ENCODE peak calls at places on chromosomes 6 and 20, in five cellular contexts. K, H, J, W and Q are unnamed samples.

GRCh38 chr6:161023316-161023715 is 31.7 kb downstream of the MAP3K4 start:
- DNase-seq in K (no peak), J (no peak), W (no peak), H (no peak), Q (no peak)

GRCh38 chr6:150325093-150325772 is 43.6 kb upstream of the IYD start:
- DNase-seq in W (no peak), J (no peak), K (no peak), H (peak), Q (no peak)

GRCh38 chr20:54733687-54734086 is 258.3 kb downstream of the DOK5 start:
- DNase-seq in H (no peak), K (no peak), W (no peak), J (no peak), Q (no peak)

GRCh38 chr6:34867484-34867883 is 20.4 kb downstream of the TAF11 start:
- DNase-seq in W (no peak), H (peak), K (no peak), J (no peak), Q (no peak)

GRCh38 chr6:128275030-128275429 is 245.4 kb downstream of the PTPRK start:
- DNase-seq in J (no peak), K (no peak), W (no peak), H (peak), Q (no peak)

GRCh38 chr20:39849664-39850063 is 839.4 kb downstream of the MAFB start:
- DNase-seq in J (peak), H (peak), K (peak), W (no peak), Q (peak)

GRCh38 chr6:71403422-71404134 is 115.0 kb downstream of the OGFRL1 start:
- DNase-seq in H (peak), J (no peak), W (no peak), K (no peak), Q (no peak)

GRCh38 chr20:38179846-38180245 is 14.8 kb upstream of the TGM2 start:
- DNase-seq in W (no peak), H (no peak), J (no peak), K (no peak), Q (no peak)

GRCh38 chr20:25226433-25227316 is 21.2 kb upstream of the PYGB start:
- DNase-seq in H (no peak), K (no peak), J (peak), W (no peak), Q (no peak)

GRCh38 chr6:1735239-1735803 is 125.6 kb downstream of the FOXC1 start:
- DNase-seq in W (no peak), K (no peak), H (peak), J (no peak), Q (no peak)

GRCh38 chr20:33433465-33433864 is 10.1 kb downstream of the SNTA1 start:
- DNase-seq in W (no peak), J (peak), K (no peak), H (no peak), Q (no peak)

GRCh38 chr20:17449039-17449438 is 82.1 kb downstream of the BFSP1 start:
- DNase-seq in H (no peak), J (no peak), W (no peak), K (no peak), Q (no peak)

GRCh38 chr20:21517566-21518277 is 3.9 kb upstream of the NKX2-2 start:
- DNase-seq in J (no peak), H (no peak), W (no peak), K (no peak), Q (no peak)

GRCh38 chr20:420721-421574 is 12.8 kb downstream of the RBCK1 start:
- DNase-seq in W (no peak), K (no peak), H (no peak), J (no peak), Q (no peak)

GRCh38 chr6:53067307-53067706 is 2.1 kb downstream of the FBXO9 start:
- DNase-seq in K (no peak), H (no peak), J (no peak), W (no peak), Q (no peak)

GRCh38 chr6:106159531-106159940 is 73.4 kb downstream of the PRDM1 start:
- DNase-seq in K (no peak), W (no peak), H (peak), J (no peak), Q (peak)

GRCh38 chr6:45780523-45780922 is 235.1 kb downstream of the CLIC5 start:
- DNase-seq in K (no peak), H (no peak), J (no peak), W (no peak), Q (no peak)

GRCh38 chr6:71190809-71191208 is 97.8 kb upstream of the OGFRL1 start:
- DNase-seq in K (no peak), J (no peak), W (no peak), H (peak), Q (no peak)

GRCh38 chr6:85864453-85865401 is 222.0 kb upstream of the SYNCRIP start:
- DNase-seq in H (peak), W (no peak), K (no peak), J (no peak), Q (no peak)

GRCh38 chr6:33737267-33738026 is 9.3 kb downstream of the IP6K3 start:
- DNase-seq in J (no peak), H (no peak), K (no peak), W (no peak), Q (no peak)

GRCh38 chr6:46410330-46410953 is 80.8 kb downstream of the RCAN2 start:
- DNase-seq in H (peak), K (no peak), J (peak), W (no peak), Q (peak)

GRCh38 chr6:157020398-157021266 is 243.5 kb downstream of the ARID1B start:
- DNase-seq in H (peak), K (peak), J (no peak), W (no peak), Q (no peak)

GRCh38 chr20:33211817-33212424 is 5.2 kb upstream of the BPIFA3 start:
- DNase-seq in W (peak), H (peak), K (peak), J (no peak), Q (peak)

GRCh38 chr6:3808189-3808588 is 41.0 kb upstream of the FAM50B start:
- DNase-seq in W (no peak), J (no peak), K (no peak), H (no peak), Q (no peak)

DNA sequence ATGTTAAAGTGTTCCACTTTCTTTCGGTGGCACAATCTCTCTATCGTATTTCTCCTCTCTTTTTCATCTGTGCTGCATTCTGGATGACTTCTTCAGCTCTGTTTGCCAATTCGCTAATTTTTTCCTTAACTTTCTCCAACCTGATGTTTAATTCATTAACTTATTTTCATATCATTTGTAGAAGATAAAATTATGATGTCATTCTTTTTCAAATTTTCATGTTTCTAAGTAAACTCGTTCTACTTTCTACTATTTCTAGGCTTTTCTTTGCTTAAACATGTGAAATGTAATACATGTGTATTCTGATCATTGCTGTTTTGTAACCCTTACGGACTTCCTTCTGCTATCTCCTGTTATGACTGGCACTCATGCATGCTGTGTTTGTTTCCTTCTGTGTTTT is 648.4 kb downstream of the QKI start:
- DNase-seq in H (no peak), K (no peak), W (no peak), J (no peak), Q (no peak)
- TF ChIP-seq CTCF in H (no peak), K (no peak), W (no peak), J (no peak), Q (no peak)

DNA sequence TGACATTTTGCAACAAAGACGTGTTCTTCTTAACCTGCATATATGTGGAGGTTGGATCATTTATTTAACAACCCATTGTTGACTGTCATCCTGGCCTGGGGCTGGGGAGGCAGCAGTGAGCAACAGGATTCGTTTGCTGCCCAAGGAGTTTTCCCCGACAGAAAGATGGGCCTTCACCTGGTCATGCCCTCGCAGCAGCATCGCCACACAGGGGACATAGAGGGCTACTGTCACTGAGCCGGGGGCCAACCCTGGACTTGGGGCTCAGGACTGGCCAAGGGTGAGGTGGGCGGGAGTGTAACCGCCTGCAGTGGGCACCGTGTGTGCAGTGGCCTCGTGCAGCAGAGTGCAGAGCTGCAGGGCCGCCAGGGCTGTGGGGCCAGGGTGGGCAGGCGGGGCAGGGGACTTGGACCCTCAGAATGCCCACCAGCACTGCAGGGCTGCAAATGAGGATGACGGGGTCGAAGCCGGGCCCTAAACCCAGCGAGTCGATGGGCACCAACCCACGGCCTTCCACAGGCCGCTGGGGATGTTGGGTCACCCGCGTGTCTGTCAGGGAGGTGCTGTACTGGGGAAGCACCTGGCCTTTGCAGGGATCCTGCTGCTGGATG is 11.8 kb downstream of the DUSP22 start:
- DNase-seq in J (no peak), W (no peak), H (no peak), K (no peak), Q (no peak)
- TF ChIP-seq CTCF in J (no peak), W (no peak), H (peak), K (no peak), Q (no peak)

DNA sequence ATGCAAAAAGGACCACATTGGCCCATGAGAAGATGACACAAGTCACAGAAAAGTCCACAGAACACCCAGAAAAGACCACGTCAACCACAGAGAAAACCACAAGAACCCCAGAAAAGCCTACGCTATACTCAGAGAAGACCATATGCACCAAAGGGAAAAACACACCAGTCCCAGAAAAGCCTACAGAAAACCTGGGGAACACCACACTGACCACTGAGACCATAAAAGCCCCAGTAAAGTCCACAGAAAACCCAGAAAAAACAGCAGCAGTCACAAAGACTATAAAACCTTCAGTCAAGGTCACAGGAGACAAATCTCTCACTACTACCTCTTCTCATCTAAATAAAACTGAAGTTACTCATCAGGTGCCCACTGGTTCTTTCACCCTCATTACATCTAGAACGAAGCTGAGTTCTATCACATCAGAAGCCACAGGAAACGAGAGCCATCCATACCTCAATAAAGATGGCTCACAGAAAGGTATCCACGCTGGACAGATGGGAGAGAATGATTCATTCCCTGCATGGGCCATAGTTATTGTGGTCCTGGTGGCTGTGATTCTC is 11.2 kb downstream of the MUCL3 start:
- DNase-seq in J (no peak), K (no peak), W (no peak), H (no peak), Q (no peak)
- TF ChIP-seq CTCF in J (no peak), K (no peak), W (no peak), H (no peak), Q (no peak)

DNA sequence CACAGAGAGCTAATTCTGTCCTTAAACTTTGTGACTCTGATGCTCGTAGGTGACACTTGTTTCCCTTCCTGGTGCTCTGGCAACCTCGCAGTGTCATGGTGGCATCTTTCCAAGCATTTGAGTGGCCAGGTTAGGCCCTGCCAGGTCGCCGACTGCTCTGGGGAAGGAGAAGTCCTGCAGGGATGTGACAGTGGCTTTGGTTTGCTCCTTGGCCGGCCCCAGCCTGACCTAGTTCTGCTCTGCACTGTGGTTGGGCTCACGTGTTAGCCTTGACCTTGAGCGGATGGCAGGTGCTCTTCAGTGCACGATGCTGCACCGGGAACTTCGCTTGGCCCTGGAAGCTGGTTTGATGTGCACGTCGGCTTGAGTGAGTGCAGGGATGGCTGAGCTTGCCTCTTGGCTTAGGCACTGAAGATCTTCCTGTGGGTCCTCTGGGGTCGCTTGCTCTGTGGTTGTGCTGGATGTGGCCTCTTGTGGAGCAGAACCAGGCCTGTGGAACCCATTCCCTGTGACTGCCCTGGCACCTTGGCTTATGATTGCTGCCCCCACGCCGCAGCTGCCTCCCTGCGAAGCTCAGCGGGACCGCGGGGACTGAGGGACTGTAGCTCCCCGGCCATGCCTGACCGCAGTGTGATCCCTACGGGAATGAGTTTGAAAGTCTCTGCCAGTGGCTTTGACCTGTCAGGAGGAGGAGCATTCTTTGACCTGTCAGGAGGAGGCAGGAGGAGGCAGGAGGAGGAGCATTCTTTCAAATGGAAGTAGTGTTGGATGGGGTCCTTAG is 8.7 kb downstream of the OSBPL2 start:
- DNase-seq in H (no peak), J (no peak), W (no peak), K (no peak), Q (no peak)
- TF ChIP-seq CTCF in H (no peak), J (no peak), W (no peak), K (no peak), Q (no peak)

GRCh38 chr6:111503194-111503593 is 20.2 kb upstream of the REV3L start:
- DNase-seq in J (no peak), K (no peak), W (no peak), H (no peak), Q (no peak)
- TF ChIP-seq CTCF in J (no peak), K (no peak), W (no peak), H (no peak), Q (no peak)